ENCODE peak calls at places on chromosomes 3 and 15, in eight cellular contexts. One of them, this sample, is unnamed. For H4K20me1, the result is how much of the 10 kb centered on the place peaks cover.

GRCh38 chr3:13136426-13136825 is 63.2 kb upstream of the IQSEC1 start:
- DNase-seq in IMR-90: no peak
- DNase-seq in GM23248: no peak
- DNase-seq in astrocyte: no peak
- DNase-seq in PC-3: no peak
- DNase-seq in K562: no peak
- DNase-seq in SK-N-SH: no peak
- DNase-seq in osteoblast: peak
- DNase-seq in this sample: no peak

GRCh38 chr3:24264748-24265158 is 229.9 kb downstream of the THRB start:
- DNase-seq in GM23248: peak
- DNase-seq in IMR-90: peak
- DNase-seq in astrocyte: peak
- DNase-seq in osteoblast: no peak
- DNase-seq in PC-3: peak
- DNase-seq in K562: peak
- DNase-seq in SK-N-SH: peak
- DNase-seq in this sample: peak

GRCh38 chr3:129558772-129559564 is 16.0 kb downstream of the H1-8 start:
- DNase-seq in GM23248: peak
- DNase-seq in osteoblast: peak
- DNase-seq in PC-3: no peak
- DNase-seq in SK-N-SH: peak
- DNase-seq in K562: peak
- DNase-seq in astrocyte: peak
- DNase-seq in IMR-90: peak
- DNase-seq in this sample: no peak

GRCh38 chr15:68419301-68420175 is 12.4 kb downstream of the ITGA11 start:
- DNase-seq in osteoblast: no peak
- DNase-seq in GM23248: peak
- DNase-seq in PC-3: no peak
- DNase-seq in IMR-90: no peak
- DNase-seq in K562: no peak
- DNase-seq in SK-N-SH: no peak
- DNase-seq in astrocyte: no peak
- DNase-seq in this sample: no peak

GRCh38 chr3:14765065-14765410 is 53.7 kb upstream of the FGD5 start:
- DNase-seq in osteoblast: peak
- DNase-seq in SK-N-SH: no peak
- DNase-seq in astrocyte: no peak
- DNase-seq in IMR-90: no peak
- DNase-seq in GM23248: no peak
- DNase-seq in K562: no peak
- DNase-seq in PC-3: no peak
- DNase-seq in this sample: no peak

GRCh38 chr15:25783607-25784131 is 79.5 kb downstream of the ATP10A start:
- DNase-seq in astrocyte: no peak
- DNase-seq in PC-3: peak
- DNase-seq in SK-N-SH: no peak
- DNase-seq in GM23248: peak
- DNase-seq in K562: peak
- DNase-seq in IMR-90: peak
- DNase-seq in osteoblast: peak
- DNase-seq in this sample: peak

GRCh38 chr3:177348974-177349373 is 151.7 kb upstream of the TBL1XR1 start:
- DNase-seq in GM23248: no peak
- DNase-seq in osteoblast: no peak
- DNase-seq in IMR-90: no peak
- DNase-seq in SK-N-SH: no peak
- DNase-seq in PC-3: no peak
- DNase-seq in astrocyte: no peak
- DNase-seq in K562: no peak
- DNase-seq in this sample: no peak

GRCh38 chr3:14125193-14126016 is 553 bp downstream of the TMEM43 start:
- DNase-seq in GM23248: peak
- DNase-seq in astrocyte: peak
- DNase-seq in SK-N-SH: no peak
- DNase-seq in IMR-90: peak
- DNase-seq in K562: peak
- DNase-seq in osteoblast: peak
- DNase-seq in PC-3: peak
- DNase-seq in this sample: peak

GRCh38 chr15:43511012-43511885 is 6.2 kb upstream of the MAP1A start:
- DNase-seq in astrocyte: no peak
- DNase-seq in SK-N-SH: peak
- DNase-seq in IMR-90: no peak
- DNase-seq in PC-3: peak
- DNase-seq in GM23248: peak
- DNase-seq in osteoblast: no peak
- DNase-seq in K562: peak
- DNase-seq in this sample: peak

GRCh38 chr15:39511915-39512260 is 69.0 kb upstream of the THBS1 start:
- DNase-seq in GM23248: peak
- DNase-seq in osteoblast: no peak
- DNase-seq in IMR-90: peak
- DNase-seq in SK-N-SH: no peak
- DNase-seq in PC-3: no peak
- DNase-seq in K562: no peak
- DNase-seq in astrocyte: peak
- DNase-seq in this sample: no peak

GRCh38 chr3:42101048-42101447 is 9.9 kb downstream of the TRAK1 start:
- DNase-seq in PC-3: peak
- DNase-seq in IMR-90: peak
- DNase-seq in GM23248: peak
- DNase-seq in SK-N-SH: no peak
- DNase-seq in astrocyte: peak
- DNase-seq in K562: no peak
- DNase-seq in osteoblast: peak
- DNase-seq in this sample: no peak

GRCh38 chr3:58173670-58174472 is 36.9 kb downstream of the DNASE1L3 start:
- DNase-seq in IMR-90: no peak
- DNase-seq in osteoblast: peak
- DNase-seq in astrocyte: no peak
- DNase-seq in GM23248: no peak
- DNase-seq in K562: peak
- DNase-seq in PC-3: peak
- DNase-seq in SK-N-SH: peak
- DNase-seq in this sample: peak

GRCh38 chr15:75483106-75483505 is 31.6 kb upstream of the SIN3A start:
- DNase-seq in PC-3: no peak
- DNase-seq in osteoblast: no peak
- DNase-seq in astrocyte: no peak
- DNase-seq in IMR-90: no peak
- DNase-seq in K562: no peak
- DNase-seq in SK-N-SH: no peak
- DNase-seq in GM23248: no peak
- DNase-seq in this sample: no peak

GRCh38 chr3:188842628-188843027 is 329.1 kb upstream of the TPRG1 start:
- DNase-seq in K562: no peak
- DNase-seq in osteoblast: no peak
- DNase-seq in IMR-90: peak
- DNase-seq in SK-N-SH: no peak
- DNase-seq in GM23248: peak
- DNase-seq in PC-3: no peak
- DNase-seq in astrocyte: no peak
- DNase-seq in this sample: no peak

GRCh38 chr3:17747890-17748247 is 5.4 kb upstream of the TBC1D5 start:
- DNase-seq in PC-3: no peak
- DNase-seq in SK-N-SH: no peak
- DNase-seq in astrocyte: no peak
- DNase-seq in GM23248: no peak
- DNase-seq in osteoblast: no peak
- DNase-seq in IMR-90: no peak
- DNase-seq in K562: no peak
- DNase-seq in this sample: no peak

GRCh38 chr3:173893066-173893465 is 495.5 kb downstream of the NLGN1 start:
- DNase-seq in IMR-90: peak
- DNase-seq in osteoblast: peak
- DNase-seq in astrocyte: peak
- DNase-seq in GM23248: peak
- DNase-seq in PC-3: peak
- DNase-seq in K562: no peak
- DNase-seq in SK-N-SH: no peak
- DNase-seq in this sample: no peak

GRCh38 chr15:28992996-28993719 is 107.4 kb downstream of the APBA2 start:
- DNase-seq in GM23248: no peak
- DNase-seq in astrocyte: peak
- DNase-seq in K562: no peak
- DNase-seq in IMR-90: no peak
- DNase-seq in PC-3: no peak
- DNase-seq in SK-N-SH: no peak
- DNase-seq in osteoblast: no peak
- DNase-seq in this sample: no peak

GRCh38 chr15:60122691-60123090 is 118.6 kb downstream of the FOXB1 start:
- DNase-seq in IMR-90: no peak
- DNase-seq in GM23248: no peak
- DNase-seq in osteoblast: no peak
- DNase-seq in SK-N-SH: no peak
- DNase-seq in K562: no peak
- DNase-seq in astrocyte: no peak
- DNase-seq in PC-3: no peak
- DNase-seq in this sample: no peak

GRCh38 chr3:169348981-169349942 is 314.2 kb downstream of the MECOM start:
- DNase-seq in SK-N-SH: no peak
- DNase-seq in IMR-90: peak
- DNase-seq in K562: no peak
- DNase-seq in PC-3: peak
- DNase-seq in astrocyte: peak
- DNase-seq in osteoblast: no peak
- DNase-seq in GM23248: peak
- DNase-seq in this sample: no peak

GRCh38 chr3:127751163-127751621 is 71.1 kb downstream of the MGLL start:
- DNase-seq in IMR-90: peak
- DNase-seq in osteoblast: no peak
- DNase-seq in astrocyte: no peak
- DNase-seq in K562: no peak
- DNase-seq in GM23248: no peak
- DNase-seq in SK-N-SH: peak
- DNase-seq in PC-3: peak
- DNase-seq in this sample: no peak

GRCh38 chr3:168081171-168081771 is 14.5 kb downstream of the GOLIM4 start:
- DNase-seq in SK-N-SH: no peak
- DNase-seq in PC-3: no peak
- DNase-seq in osteoblast: peak
- DNase-seq in astrocyte: peak
- DNase-seq in K562: no peak
- DNase-seq in IMR-90: peak
- DNase-seq in GM23248: peak
- DNase-seq in this sample: no peak
- H4K20me1 ChIP-seq in SK-N-SH: under half
- H4K20me1 ChIP-seq in PC-3: under half
- H4K20me1 ChIP-seq in osteoblast: under half
- H4K20me1 ChIP-seq in astrocyte: half or more
- H4K20me1 ChIP-seq in K562: under half
- H4K20me1 ChIP-seq in IMR-90: under half
- H4K20me1 ChIP-seq in GM23248: under half
- H4K20me1 ChIP-seq in this sample: under half

GRCh38 chr3:157159037-157159761 is 748 bp downstream of the CCNL1 start:
- DNase-seq in GM23248: peak
- DNase-seq in IMR-90: peak
- DNase-seq in osteoblast: peak
- DNase-seq in PC-3: peak
- DNase-seq in K562: no peak
- DNase-seq in astrocyte: peak
- DNase-seq in SK-N-SH: peak
- DNase-seq in this sample: peak

GRCh38 chr3:157159762-157160651 is at the start of gene CCNL1:
- DNase-seq in K562: peak
- DNase-seq in SK-N-SH: peak
- DNase-seq in osteoblast: peak
- DNase-seq in PC-3: peak
- DNase-seq in GM23248: peak
- DNase-seq in astrocyte: peak
- DNase-seq in IMR-90: peak
- DNase-seq in this sample: peak

GRCh38 chr3:157155591-157155990 is 4.4 kb downstream of the CCNL1 start:
- DNase-seq in K562: no peak
- DNase-seq in PC-3: no peak
- DNase-seq in IMR-90: no peak
- DNase-seq in astrocyte: no peak
- DNase-seq in GM23248: no peak
- DNase-seq in SK-N-SH: no peak
- DNase-seq in osteoblast: no peak
- DNase-seq in this sample: no peak

GRCh38 chr3:157156844-157157635 is 2.9 kb downstream of the CCNL1 start:
- DNase-seq in K562: peak
- DNase-seq in SK-N-SH: no peak
- DNase-seq in IMR-90: peak
- DNase-seq in astrocyte: no peak
- DNase-seq in osteoblast: no peak
- DNase-seq in GM23248: peak
- DNase-seq in PC-3: no peak
- DNase-seq in this sample: peak

GRCh38 chr3:157157836-157158235 is 2.1 kb downstream of the CCNL1 start:
- DNase-seq in SK-N-SH: no peak
- DNase-seq in IMR-90: no peak
- DNase-seq in K562: no peak
- DNase-seq in PC-3: no peak
- DNase-seq in astrocyte: no peak
- DNase-seq in GM23248: peak
- DNase-seq in osteoblast: no peak
- DNase-seq in this sample: no peak
- H4K20me1 ChIP-seq in SK-N-SH: half or more
- H4K20me1 ChIP-seq in IMR-90: half or more
- H4K20me1 ChIP-seq in K562: under half
- H4K20me1 ChIP-seq in PC-3: half or more
- H4K20me1 ChIP-seq in astrocyte: half or more
- H4K20me1 ChIP-seq in GM23248: under half
- H4K20me1 ChIP-seq in osteoblast: half or more
- H4K20me1 ChIP-seq in this sample: half or more

DNA sequence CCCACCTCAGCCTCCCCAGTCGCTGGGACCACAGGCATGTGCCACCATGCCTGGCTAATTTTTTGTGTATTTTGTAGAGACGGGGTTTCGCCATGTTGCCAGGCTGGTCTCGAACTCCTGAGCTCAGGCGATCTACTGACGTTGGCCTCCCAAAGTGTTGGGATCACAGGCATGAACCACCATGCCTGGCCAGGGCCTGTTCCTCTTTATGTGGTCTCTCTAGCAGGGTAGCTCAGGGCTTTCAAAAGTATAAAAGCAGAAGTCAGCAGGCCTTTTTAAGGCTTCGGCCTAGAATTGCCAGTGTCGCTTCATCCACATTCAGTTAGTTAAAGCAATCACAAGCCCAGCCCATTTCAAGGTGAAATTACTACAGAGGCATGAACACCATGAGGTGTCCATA is 7.6 kb downstream of the VHL start:
- DNase-seq in GM23248: no peak
- DNase-seq in osteoblast: no peak
- DNase-seq in IMR-90: no peak
- DNase-seq in SK-N-SH: no peak
- DNase-seq in K562: no peak
- DNase-seq in astrocyte: no peak
- DNase-seq in PC-3: no peak
- DNase-seq in this sample: no peak
- H4K20me1 ChIP-seq in GM23248: under half
- H4K20me1 ChIP-seq in osteoblast: under half
- H4K20me1 ChIP-seq in IMR-90: under half
- H4K20me1 ChIP-seq in SK-N-SH: under half
- H4K20me1 ChIP-seq in K562: under half
- H4K20me1 ChIP-seq in astrocyte: under half
- H4K20me1 ChIP-seq in PC-3: under half
- H4K20me1 ChIP-seq in this sample: under half

GRCh38 chr15:23503546-23503945 is 56.5 kb upstream of the GOLGA6L2 start:
- DNase-seq in IMR-90: no peak
- DNase-seq in PC-3: no peak
- DNase-seq in GM23248: no peak
- DNase-seq in astrocyte: no peak
- DNase-seq in K562: no peak
- DNase-seq in osteoblast: no peak
- DNase-seq in SK-N-SH: no peak
- DNase-seq in this sample: no peak

GRCh38 chr15:23497710-23498111 is 50.7 kb upstream of the GOLGA6L2 start:
- DNase-seq in osteoblast: no peak
- DNase-seq in GM23248: peak
- DNase-seq in astrocyte: no peak
- DNase-seq in PC-3: peak
- DNase-seq in K562: peak
- DNase-seq in SK-N-SH: peak
- DNase-seq in IMR-90: no peak
- DNase-seq in this sample: peak
- H4K20me1 ChIP-seq in osteoblast: under half
- H4K20me1 ChIP-seq in GM23248: under half
- H4K20me1 ChIP-seq in astrocyte: under half
- H4K20me1 ChIP-seq in PC-3: under half
- H4K20me1 ChIP-seq in K562: under half
- H4K20me1 ChIP-seq in SK-N-SH: under half
- H4K20me1 ChIP-seq in IMR-90: under half
- H4K20me1 ChIP-seq in this sample: under half